ENCODE peak calls at places on chromosomes 13 and 19, in four cellular contexts. S is A673, Y is hippocampal formation, N is NCI-H1092. J is an unnamed sample.
A peak's percentile ranks its signal among the peaks of the same experiment; 100 is the strongest.

GRCh38 chr19:49512970-49513745 is 697 bp downstream of the FCGRT start:
- DNase-seq in Y (peak; percentile 15), N (no peak), S (peak; percentile 86), J (no peak)

GRCh38 chr19:38375748-38376147 is 1.4 kb downstream of the PSMD8 start:
- DNase-seq in N (no peak), S (no peak), Y (no peak), J (no peak)

GRCh38 chr13:32247887-32248286 is 67.3 kb downstream of the ZAR1L start:
- DNase-seq in N (no peak), S (no peak), Y (no peak), J (no peak)

GRCh38 chr13:100545684-100546061 is 42.9 kb downstream of the GGACT start:
- DNase-seq in N (no peak), Y (no peak), S (no peak), J (no peak)

GRCh38 chr19:12478234-12478941 is 6.2 kb downstream of the ZNF709 start:
- DNase-seq in N (no peak), S (no peak), Y (no peak), J (no peak)

GRCh38 chr19:55304279-55304978 is 20.6 kb downstream of the BRSK1 start:
- DNase-seq in N (no peak), S (peak; percentile 76), Y (no peak), J (no peak)

GRCh38 chr19:9936151-9937000 is at the start of gene OLFM2:
- DNase-seq in S (peak; percentile 80), Y (peak; percentile 11), N (no peak), J (no peak)

GRCh38 chr19:13817615-13818371 is 22.6 kb downstream of the ZSWIM4 start:
- DNase-seq in S (no peak), N (no peak), Y (no peak), J (peak; percentile 38)

GRCh38 chr13:28728642-28729041 is 9.9 kb upstream of the SLC46A3 start:
- DNase-seq in Y (no peak), N (no peak), S (no peak), J (no peak)

GRCh38 chr13:74136089-74136658 is 2.0 kb upstream of the KLF12 start:
- DNase-seq in N (no peak), S (peak; percentile 11), Y (peak; percentile 16), J (peak; percentile 30)

GRCh38 chr13:98327326-98328314 is 150.6 kb upstream of the RNF113B start:
- DNase-seq in N (no peak), S (peak; percentile 31), Y (no peak), J (no peak)

GRCh38 chr13:99796175-99796819 is 175.3 kb downstream of the ZIC5 start:
- DNase-seq in N (no peak), Y (no peak), S (peak; percentile 83), J (no peak)

GRCh38 chr13:27969073-27969865 is at the start of gene CDX2:
- DNase-seq in S (no peak), Y (no peak), N (no peak), J (no peak)

GRCh38 chr13:97621631-97622030 is 187.7 kb downstream of the RAP2A start:
- DNase-seq in S (no peak), Y (no peak), N (no peak), J (no peak)

J was measured in activated T-helper 9 cell treated with anti-CD3 and anti-CD28 coated beads, Interleukin-2, amount 50 U/mL, for 16 hours.